ENCODE peak calls at places on chromosome 2, in four cellular contexts. L, O, W and B are unnamed samples.

GRCh38 chr2:79935771-79936657 is 368.5 kb downstream of the LRRTM1 start:
- DNase-seq in W (peak), O (peak), L (no peak), B (no peak)

GRCh38 chr2:10784719-10785118 is 27.9 kb downstream of the PDIA6 start:
- DNase-seq in L (no peak), W (no peak), O (no peak), B (no peak)

GRCh38 chr2:15038373-15039364 is 406.2 kb downstream of the LRATD1 start:
- DNase-seq in L (no peak), W (no peak), O (no peak), B (no peak)

GRCh38 chr2:28093308-28093707 is 202.8 kb downstream of the BABAM2 start:
- DNase-seq in O (no peak), W (no peak), L (no peak), B (no peak)

GRCh38 chr2:127128508-127128907 is 21.6 kb upstream of the BIN1 start:
- DNase-seq in L (peak), W (no peak), O (no peak), B (peak)

GRCh38 chr2:39447266-39448168 is 10.4 kb upstream of the MAP4K3 start:
- DNase-seq in W (no peak), O (no peak), L (no peak), B (no peak)

GRCh38 chr2:239295377-239296019 is 105.3 kb downstream of the HDAC4 start:
- DNase-seq in W (no peak), L (no peak), O (no peak), B (no peak)

GRCh38 chr2:96025107-96025492 is 9.6 kb downstream of the GPAT2 start:
- DNase-seq in O (no peak), L (no peak), W (no peak), B (no peak)

GRCh38 chr2:234495076-234495800 is 1.6 kb downstream of the ARL4C start:
- DNase-seq in W (no peak), O (no peak), L (no peak), B (no peak)

GRCh38 chr2:675982-676646 is 1.1 kb downstream of the TMEM18 start:
- DNase-seq in O (peak), W (peak), L (no peak), B (no peak)
- TF ChIP-seq POLR2AphosphoS5 in O (no peak), W (no peak), L (no peak), B (no peak)

DNA sequence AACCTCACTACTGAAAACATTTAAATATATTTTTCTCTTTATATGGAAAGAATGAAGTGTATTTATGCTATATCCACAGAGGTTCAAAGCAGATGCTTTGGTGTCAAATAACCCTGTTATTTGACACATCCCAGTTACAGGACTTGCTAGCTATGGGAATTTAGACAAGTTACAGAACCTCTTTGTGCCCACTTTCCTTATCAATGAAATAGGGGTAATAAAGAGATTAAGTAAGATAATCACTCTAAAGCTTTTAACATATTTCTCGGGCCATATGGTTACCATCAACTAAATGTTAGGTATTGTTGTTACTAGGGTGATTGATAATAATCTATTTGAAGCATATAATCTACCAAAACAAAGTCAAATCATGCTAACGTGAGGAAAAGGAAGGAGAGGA is 1660.6 kb upstream of the NXPH2 start:
- DNase-seq in O (no peak), L (no peak), W (no peak), B (no peak)
- TF ChIP-seq SPI1 in O (no peak), L (no peak), W (no peak), B (no peak)

DNA sequence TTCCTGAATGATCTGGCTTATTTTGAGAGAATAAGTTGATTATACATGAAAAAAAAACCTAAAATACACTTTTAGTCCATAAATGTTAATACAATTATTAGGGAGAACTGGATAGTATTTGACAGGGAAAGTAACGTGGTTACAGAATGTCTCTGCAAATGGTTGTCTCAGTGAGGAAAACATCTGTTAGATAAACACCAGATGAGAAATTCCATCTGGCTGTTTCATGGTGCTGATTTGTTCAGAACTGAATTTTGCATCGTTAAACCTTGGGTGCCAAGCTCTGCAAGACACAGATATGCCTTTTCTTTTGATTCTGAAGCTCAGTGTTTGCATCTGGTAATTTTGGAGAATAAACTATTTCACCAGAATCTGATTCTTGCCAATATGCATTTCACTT is 90.4 kb downstream of the SCN3A start:
- DNase-seq in O (no peak), L (no peak), W (no peak), B (no peak)
- TF ChIP-seq POLR2AphosphoS5 in O (no peak), L (no peak), W (no peak), B (no peak)

GRCh38 chr2:122514451-122514996 is 759.1 kb downstream of the TSN start:
- DNase-seq in O (no peak), W (no peak), L (no peak), B (no peak)
- TF ChIP-seq SPI1 in O (no peak), W (no peak), L (no peak), B (no peak)

DNA sequence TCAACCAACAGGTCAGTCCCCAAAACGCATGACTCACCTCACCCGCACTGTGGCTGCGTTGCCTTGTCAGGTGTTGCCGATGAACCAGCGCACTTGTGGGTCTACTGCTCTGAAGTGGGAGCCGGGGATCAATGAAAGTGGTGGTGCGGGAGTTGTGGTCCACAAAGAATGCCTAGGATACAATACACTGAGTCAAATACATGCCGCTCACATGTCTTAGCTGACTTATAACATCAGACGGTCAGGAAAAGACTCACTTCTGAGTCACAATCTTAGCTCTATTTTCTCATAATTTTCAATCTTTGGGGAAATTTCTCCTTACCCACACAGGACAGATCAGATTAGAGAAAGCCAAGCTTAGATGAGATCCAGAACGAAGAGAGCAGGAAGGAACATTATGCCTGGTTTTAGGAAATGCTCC is 107.1 kb upstream of the STK17B start:
- DNase-seq in W (no peak), L (no peak), O (no peak), B (no peak)
- TF ChIP-seq POLR2AphosphoS5 in W (no peak), L (no peak), O (no peak), B (no peak)

GRCh38 chr2:20103514-20103913 is 52.1 kb upstream of the LAPTM4A start:
- DNase-seq in W (peak), O (no peak), L (no peak), B (no peak)
- TF ChIP-seq SPI1 in W (no peak), O (no peak), L (no peak), B (no peak)

DNA sequence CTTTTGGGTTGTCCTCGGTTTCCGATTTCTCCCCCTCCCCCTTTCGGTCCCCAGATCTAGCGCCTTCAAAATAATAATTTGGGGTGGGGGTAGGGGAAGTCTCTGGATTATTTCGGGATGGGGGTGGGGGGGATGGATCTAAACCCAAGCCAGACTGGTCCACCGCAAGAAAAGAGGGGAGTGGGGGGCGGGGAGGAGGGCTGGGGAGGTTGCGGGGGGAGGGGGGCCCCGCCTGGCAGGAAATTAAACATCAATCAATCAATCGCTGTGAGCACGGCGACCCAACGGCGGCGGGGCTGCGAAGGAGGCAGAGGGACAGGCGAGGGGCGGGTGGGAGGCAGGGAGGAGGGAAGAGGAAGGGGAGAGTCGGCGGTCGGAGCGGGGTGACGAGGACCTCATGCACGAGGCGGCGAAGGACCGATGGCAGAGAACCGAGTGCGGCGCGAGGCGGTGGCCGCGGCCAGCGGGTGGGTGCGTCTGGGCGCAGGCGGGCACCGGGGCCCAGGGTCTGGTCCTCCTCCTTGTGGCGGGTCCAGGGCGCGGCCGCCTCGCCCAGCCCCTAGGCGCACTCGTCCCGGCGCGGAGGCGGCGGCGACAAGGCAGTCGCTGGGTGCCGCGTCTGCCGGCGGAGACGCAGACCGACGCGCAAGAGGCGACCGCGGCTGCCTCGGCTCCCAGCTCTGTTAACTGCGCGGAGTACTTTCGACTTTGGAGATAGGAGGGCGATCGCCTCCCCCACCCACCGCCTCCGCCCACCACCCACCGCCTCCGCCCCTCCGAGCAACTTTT is 472 bp upstream of the SATB2 start:
- DNase-seq in W (peak), O (peak), L (no peak), B (peak)
- TF ChIP-seq POLR2AphosphoS5 in W (no peak), O (no peak), L (no peak), B (no peak)

DNA sequence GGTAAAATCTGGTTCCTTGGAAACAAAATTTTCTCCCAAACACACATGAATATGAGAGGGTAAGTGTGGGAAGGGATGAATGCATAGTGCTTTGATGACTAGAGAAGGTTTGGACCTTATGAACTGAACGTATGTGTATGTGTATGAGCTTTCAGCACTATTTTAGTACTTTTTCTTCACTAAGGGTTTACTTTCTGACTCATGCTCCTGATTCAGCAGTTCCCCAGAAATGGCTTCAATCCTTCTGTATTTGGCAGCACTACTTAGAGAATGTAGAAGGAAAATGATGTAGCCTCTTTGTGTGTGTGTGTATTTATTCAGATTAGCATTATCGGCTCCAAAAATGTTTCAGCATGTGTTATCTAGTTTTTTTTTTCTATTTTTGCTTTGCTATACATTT is 22.1 kb downstream of the KCNJ3 start:
- DNase-seq in L (no peak), O (no peak), W (no peak), B (no peak)
- TF ChIP-seq SPI1 in L (no peak), O (no peak), W (no peak), B (no peak)

GRCh38 chr2:71494523-71495155 is 41.3 kb downstream of the DYSF start:
- DNase-seq in L (no peak), O (no peak), W (no peak), B (no peak)

GRCh38 chr2:71494091-71494490 is 40.7 kb downstream of the DYSF start:
- DNase-seq in O (no peak), W (no peak), L (no peak), B (no peak)

GRCh38 chr2:71496156-71496770 is 42.9 kb downstream of the DYSF start:
- DNase-seq in O (no peak), L (no peak), W (no peak), B (no peak)

GRCh38 chr2:71486881-71487640 is 33.7 kb downstream of the DYSF start:
- DNase-seq in W (no peak), O (no peak), L (no peak), B (no peak)

DNA sequence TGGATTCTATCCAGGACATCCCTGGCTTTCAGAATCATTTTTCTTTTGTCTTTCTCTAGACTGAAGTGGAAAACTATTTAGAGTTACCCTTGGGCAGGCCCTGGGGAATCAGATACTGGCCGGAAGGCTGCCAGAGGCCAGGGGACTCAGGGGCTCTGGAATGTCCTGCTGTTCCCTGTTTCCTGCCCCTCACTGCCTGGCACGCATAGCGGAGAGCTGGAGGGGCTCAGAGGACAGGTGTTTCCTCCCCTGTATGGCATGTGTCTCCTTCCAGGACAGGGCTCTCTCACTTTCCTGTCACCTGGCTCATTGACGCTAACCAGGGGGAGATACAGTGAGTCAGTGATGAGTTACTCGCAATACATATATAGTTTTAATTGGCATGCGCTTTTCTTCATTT is 38.8 kb downstream of the DYSF start:
- DNase-seq in O (no peak), L (no peak), W (no peak), B (no peak)
- TF ChIP-seq POLR2AphosphoS5 in O (no peak), L (no peak), W (no peak), B (no peak)